ENCODE peak calls at places on chromosome 21, in four cellular contexts. R is NCI-H524; H is H9; G is stimulated activated CD8-positive, alpha-beta memory T cell treated with anti-CD3 and anti-CD28 coated beads, Interleukin-2, amount 100 ng/mL, for 1 hour. U is an unnamed sample.

GRCh38 chr21:44800103-44800502 is 1.5 kb downstream of the UBE2G2 start:
- DNase-seq in R (no peak), H (no peak), G (no peak), U (no peak)

GRCh38 chr21:45146801-45147200 is 72.4 kb downstream of the ADARB1 start:
- DNase-seq in R (no peak), H (no peak), G (no peak), U (no peak)

GRCh38 chr21:16419188-16419874 is 689.5 kb downstream of the USP25 start:
- DNase-seq in R (peak), H (no peak), G (no peak), U (no peak)

GRCh38 chr21:28215214-28215954 is 777.3 kb downstream of the LTN1 start:
- DNase-seq in R (no peak), H (no peak), G (no peak), U (no peak)

GRCh38 chr21:37357691-37358090 is 8.9 kb upstream of the DYRK1A start:
- DNase-seq in R (no peak), H (no peak), G (no peak), U (no peak)

GRCh38 chr21:39062196-39062900 is 120.9 kb downstream of the PSMG1 start:
- DNase-seq in R (no peak), H (no peak), G (no peak), U (no peak)

GRCh38 chr21:46218906-46219590 is 9.5 kb downstream of the LSS start:
- DNase-seq in R (no peak), H (no peak), G (no peak), U (no peak)

GRCh38 chr21:39645331-39645730 is 32.6 kb downstream of the B3GALT5 start:
- DNase-seq in R (no peak), H (peak), G (no peak), U (no peak)

GRCh38 chr21:42025392-42026071 is 15.4 kb upstream of the ZBTB21 start:
- DNase-seq in R (no peak), H (no peak), G (no peak), U (no peak)

GRCh38 chr21:39660596-39660995 is 47.9 kb downstream of the B3GALT5 start:
- DNase-seq in R (no peak), H (no peak), G (no peak), U (no peak)

GRCh38 chr21:15023782-15024181 is 41.0 kb downstream of the NRIP1 start:
- DNase-seq in R (no peak), H (no peak), G (no peak), U (no peak)

U was measured in WTC11.